ENCODE peak calls at places on chromosomes 1 and 21, in seven cellular contexts. R is cardiac muscle cell, H is suprapubic skin, B is tibial artery, L is A549, A is fibroblast of pulmonary artery, X is HFF-Myc. F is an unnamed sample.

GRCh38 chr1:48048980-48049379 is 51.8 kb upstream of the TRABD2B start:
- DNase-seq in R (peak), H (no peak), B (no peak), L (no peak), A (no peak), X (no peak), F (no peak)

GRCh38 chr1:6233376-6233775 is 2.4 kb downstream of the ICMT start:
- DNase-seq in R (no peak), H (no peak), B (no peak), L (no peak), A (no peak), X (no peak), F (no peak)

GRCh38 chr21:27346041-27346448 is 379.2 kb upstream of the ADAMTS5 start:
- DNase-seq in R (no peak), H (no peak), B (no peak), L (no peak), A (peak), X (no peak), F (no peak)

GRCh38 chr1:87927391-87928073 is 598.9 kb downstream of the LMO4 start:
- DNase-seq in R (no peak), H (no peak), B (no peak), L (no peak), A (no peak), X (no peak), F (no peak)

GRCh38 chr1:150545486-150546032 is 3.6 kb upstream of the ADAMTSL4 start:
- DNase-seq in R (no peak), H (no peak), B (no peak), L (no peak), A (no peak), X (no peak), F (no peak)

GRCh38 chr1:219587401-219587800 is 25.5 kb downstream of the ZC3H11B start:
- DNase-seq in R (no peak), H (no peak), B (no peak), L (no peak), A (no peak), X (no peak), F (no peak)

GRCh38 chr1:210377934-210378333 is 49.2 kb downstream of the HHAT start:
- DNase-seq in R (no peak), H (no peak), B (no peak), L (no peak), A (no peak), X (no peak), F (no peak)

GRCh38 chr1:205951746-205952145 is 8.5 kb upstream of the SLC26A9 start:
- DNase-seq in R (no peak), H (no peak), B (no peak), L (no peak), A (no peak), X (no peak), F (no peak)

GRCh38 chr1:219058891-219059820 is 114.5 kb upstream of the LYPLAL1 start:
- DNase-seq in R (no peak), H (no peak), B (no peak), L (no peak), A (no peak), X (no peak), F (no peak)

GRCh38 chr1:203380395-203381150 is 29.7 kb upstream of the FMOD start:
- DNase-seq in R (no peak), H (no peak), B (no peak), L (no peak), A (no peak), X (no peak), F (no peak)

GRCh38 chr1:27009601-27010197 is 3.0 kb downstream of the TENT5B start:
- DNase-seq in R (no peak), H (peak), B (no peak), L (no peak), A (no peak), X (no peak), F (no peak)

GRCh38 chr21:17981060-17981459 is 161.9 kb upstream of the C21orf91 start:
- DNase-seq in R (no peak), H (no peak), B (no peak), L (no peak), A (peak), X (no peak), F (no peak)

GRCh38 chr1:187038789-187039188 is 210.0 kb downstream of the PLA2G4A start:
- DNase-seq in R (no peak), H (no peak), B (no peak), L (no peak), A (peak), X (no peak), F (no peak)

GRCh38 chr1:209493584-209493983 is 89.9 kb upstream of the CAMK1G start:
- DNase-seq in R (no peak), H (no peak), B (no peak), L (no peak), A (peak), X (no peak), F (no peak)

GRCh38 chr1:110118636-110119396 is 6.6 kb downstream of the UBL4B start:
- DNase-seq in R (no peak), H (no peak), B (no peak), L (no peak), A (no peak), X (no peak), F (no peak)

GRCh38 chr1:91809267-91809666 is 76.7 kb downstream of the TGFBR3 start:
- DNase-seq in R (no peak), H (no peak), B (no peak), L (no peak), A (no peak), X (no peak), F (no peak)

GRCh38 chr21:38741092-38741975 is 64.4 kb upstream of the ETS2 start:
- DNase-seq in R (no peak), H (no peak), B (no peak), L (no peak), A (no peak), X (no peak), F (no peak)

GRCh38 chr1:84800090-84801073 is 92.6 kb downstream of the LPAR3 start:
- DNase-seq in R (no peak), H (no peak), B (no peak), L (no peak), A (no peak), X (no peak), F (no peak)

GRCh38 chr1:229888157-229888556 is 178.9 kb upstream of the GALNT2 start:
- DNase-seq in R (no peak), H (no peak), B (no peak), L (no peak), A (no peak), X (no peak), F (no peak)

GRCh38 chr1:31812158-31812829 is 3.5 kb downstream of the SPOCD1 start:
- DNase-seq in R (no peak), H (no peak), B (no peak), L (no peak), A (no peak), X (no peak), F (no peak)

GRCh38 chr1:93442276-93442675 is 5.6 kb upstream of the FNBP1L start:
- DNase-seq in R (no peak), H (no peak), B (no peak), L (no peak), A (no peak), X (peak), F (no peak)

GRCh38 chr1:31658721-31659120 is 14.0 kb upstream of the PEF1 start:
- DNase-seq in R (no peak), H (no peak), B (no peak), L (no peak), A (no peak), X (no peak), F (no peak)

GRCh38 chr1:30348147-30348546 is 375.2 kb downstream of the MATN1 start:
- DNase-seq in R (no peak), H (no peak), B (no peak), L (no peak), A (no peak), X (no peak), F (no peak)

GRCh38 chr1:67211589-67212563 is 45.6 kb downstream of the IL23R start:
- DNase-seq in R (peak), H (no peak), B (no peak), L (peak), A (peak), X (no peak), F (no peak)

GRCh38 chr1:199287632-199288031 is 648.8 kb downstream of the PTPRC start:
- DNase-seq in R (no peak), H (no peak), B (no peak), L (no peak), A (no peak), X (no peak), F (no peak)

GRCh38 chr1:116357487-116357886 is 15.6 kb upstream of the ATP1A1 start:
- DNase-seq in R (no peak), H (no peak), B (no peak), L (no peak), A (no peak), X (no peak), F (no peak)

GRCh38 chr1:3481836-3482589 is 27.5 kb downstream of the ARHGEF16 start:
- DNase-seq in R (no peak), H (no peak), B (no peak), L (peak), A (no peak), X (no peak), F (peak)

GRCh38 chr1:64161347-64162080 is 41.9 kb upstream of the UBE2U start:
- DNase-seq in R (no peak), H (no peak), B (peak), L (no peak), A (peak), X (no peak), F (peak)

GRCh38 chr1:150987928-150988327 is 5.8 kb downstream of the ANXA9 start:
- DNase-seq in R (no peak), H (no peak), B (no peak), L (no peak), A (no peak), X (no peak), F (no peak)

GRCh38 chr1:236287757-236288619 is 6.2 kb upstream of the ERO1B start:
- DNase-seq in R (peak), H (no peak), B (no peak), L (no peak), A (no peak), X (no peak), F (no peak)

GRCh38 chr1:209076688-209077087 is 506.8 kb upstream of the CAMK1G start:
- DNase-seq in R (no peak), H (no peak), B (no peak), L (no peak), A (no peak), X (no peak), F (no peak)

GRCh38 chr1:78864175-78864574 is 142.4 kb downstream of the ADGRL4 start:
- DNase-seq in R (no peak), H (no peak), B (no peak), L (no peak), A (no peak), X (no peak), F (no peak)

GRCh38 chr1:11784993-11785769 is 20.6 kb downstream of the MTHFR start:
- DNase-seq in R (peak), H (peak), B (peak), L (peak), A (peak), X (no peak), F (no peak)

GRCh38 chr1:193054169-193054675 is 4.9 kb downstream of the UCHL5 start:
- DNase-seq in R (no peak), H (no peak), B (no peak), L (no peak), A (no peak), X (no peak), F (no peak)

GRCh38 chr21:45032332-45032731 is 42.0 kb upstream of the ADARB1 start:
- DNase-seq in R (no peak), H (peak), B (no peak), L (no peak), A (no peak), X (no peak), F (no peak)

GRCh38 chr21:45029968-45030636 is 44.3 kb upstream of the ADARB1 start:
- DNase-seq in R (no peak), H (peak), B (no peak), L (no peak), A (no peak), X (no peak), F (no peak)

GRCh38 chr21:45029298-45029967 is 44.9 kb upstream of the ADARB1 start:
- DNase-seq in R (no peak), H (peak), B (peak), L (no peak), A (peak), X (no peak), F (no peak)

GRCh38 chr21:45031231-45032191 is 42.9 kb upstream of the ADARB1 start:
- DNase-seq in R (no peak), H (peak), B (no peak), L (no peak), A (no peak), X (no peak), F (no peak)

GRCh38 chr21:45030637-45031218 is 43.7 kb upstream of the ADARB1 start:
- DNase-seq in R (no peak), H (no peak), B (peak), L (no peak), A (no peak), X (no peak), F (no peak)
- H3K4me3 ChIP-seq in R (no peak), H (no peak), B (peak), L (no peak), A (no peak), X (no peak), F (no peak)

GRCh38 chr1:40856116-40856515 is 6.0 kb downstream of the CITED4 start:
- DNase-seq in R (no peak), H (no peak), B (no peak), L (no peak), A (no peak), X (no peak), F (no peak)

GRCh38 chr1:40856656-40857302 is 5.4 kb downstream of the CITED4 start:
- DNase-seq in R (no peak), H (no peak), B (no peak), L (no peak), A (no peak), X (no peak), F (no peak)

GRCh38 chr1:40853113-40853999 is 8.8 kb downstream of the CITED4 start:
- DNase-seq in R (no peak), H (no peak), B (no peak), L (no peak), A (no peak), X (no peak), F (no peak)

GRCh38 chr1:40857737-40858136 is 4.4 kb downstream of the CITED4 start:
- DNase-seq in R (no peak), H (no peak), B (no peak), L (no peak), A (no peak), X (no peak), F (no peak)

DNA sequence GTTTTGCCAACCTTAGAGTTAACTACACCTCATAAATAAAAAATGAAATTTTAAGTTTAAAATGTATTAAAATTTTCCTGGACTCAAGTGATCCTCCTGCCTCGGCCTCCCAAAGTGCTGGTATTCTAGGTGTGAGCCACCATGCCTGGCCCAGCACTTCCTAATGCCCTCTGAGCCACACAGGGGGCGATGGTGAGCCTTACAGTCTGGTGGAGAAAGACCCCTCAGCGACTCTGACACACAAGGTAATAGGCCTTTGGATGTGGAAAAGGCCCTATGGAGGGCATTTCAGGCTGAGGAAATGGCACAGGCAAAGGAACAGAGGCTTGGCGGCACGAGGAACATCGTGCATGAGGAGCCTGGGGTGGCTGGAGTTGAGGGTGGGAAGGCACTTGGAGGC is 6.7 kb downstream of the CITED4 start:
- DNase-seq in R (no peak), H (no peak), B (no peak), L (no peak), A (no peak), X (no peak), F (no peak)
- TF ChIP-seq CTCF in R (peak), H (no peak), B (no peak), L (peak), A (peak), X (peak), F (peak)

DNA sequence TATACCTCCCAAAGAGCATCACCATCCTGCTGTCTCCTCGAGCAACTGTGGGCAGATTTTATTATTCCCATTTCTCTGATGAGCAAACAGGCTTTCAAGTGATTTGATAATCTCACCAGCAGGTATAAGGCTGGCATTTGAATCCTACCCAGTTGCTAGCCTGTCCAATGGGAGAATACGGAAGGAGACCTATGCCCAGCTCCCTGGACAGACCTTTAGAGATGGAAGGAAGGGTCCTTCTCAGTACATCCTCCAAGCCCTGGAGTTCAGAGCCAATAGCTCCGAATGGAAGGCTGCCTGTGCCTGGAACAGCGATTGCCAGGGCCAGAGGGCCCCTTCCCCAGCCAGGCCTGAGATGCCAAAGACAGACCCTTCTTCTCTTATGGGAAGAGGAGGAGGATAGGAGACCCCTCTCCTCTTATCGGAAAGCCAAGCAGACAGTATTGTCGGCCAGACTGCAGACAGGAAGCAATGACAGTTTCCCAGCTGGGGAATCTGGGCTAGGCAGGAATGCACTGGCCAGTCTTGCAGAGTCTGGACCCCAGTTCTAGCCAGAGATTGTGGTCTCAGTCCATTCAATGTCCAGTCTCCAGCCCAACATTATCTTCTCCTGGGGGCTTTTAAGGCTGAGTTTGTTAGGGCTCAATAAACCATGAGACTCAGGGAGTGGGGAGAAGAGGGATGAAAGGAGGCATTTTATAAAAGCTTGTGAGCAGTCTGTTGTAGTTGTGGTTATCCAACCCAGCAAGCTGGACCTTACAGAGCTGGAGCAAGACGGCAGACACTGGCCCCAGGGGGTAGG is 2.0 kb downstream of the IFFO2 start:
- DNase-seq in R (no peak), H (no peak), B (no peak), L (no peak), A (peak), X (no peak), F (no peak)
- H3K4me3 ChIP-seq in R (peak), H (peak), B (peak), L (peak), A (peak), X (peak), F (no peak)

DNA sequence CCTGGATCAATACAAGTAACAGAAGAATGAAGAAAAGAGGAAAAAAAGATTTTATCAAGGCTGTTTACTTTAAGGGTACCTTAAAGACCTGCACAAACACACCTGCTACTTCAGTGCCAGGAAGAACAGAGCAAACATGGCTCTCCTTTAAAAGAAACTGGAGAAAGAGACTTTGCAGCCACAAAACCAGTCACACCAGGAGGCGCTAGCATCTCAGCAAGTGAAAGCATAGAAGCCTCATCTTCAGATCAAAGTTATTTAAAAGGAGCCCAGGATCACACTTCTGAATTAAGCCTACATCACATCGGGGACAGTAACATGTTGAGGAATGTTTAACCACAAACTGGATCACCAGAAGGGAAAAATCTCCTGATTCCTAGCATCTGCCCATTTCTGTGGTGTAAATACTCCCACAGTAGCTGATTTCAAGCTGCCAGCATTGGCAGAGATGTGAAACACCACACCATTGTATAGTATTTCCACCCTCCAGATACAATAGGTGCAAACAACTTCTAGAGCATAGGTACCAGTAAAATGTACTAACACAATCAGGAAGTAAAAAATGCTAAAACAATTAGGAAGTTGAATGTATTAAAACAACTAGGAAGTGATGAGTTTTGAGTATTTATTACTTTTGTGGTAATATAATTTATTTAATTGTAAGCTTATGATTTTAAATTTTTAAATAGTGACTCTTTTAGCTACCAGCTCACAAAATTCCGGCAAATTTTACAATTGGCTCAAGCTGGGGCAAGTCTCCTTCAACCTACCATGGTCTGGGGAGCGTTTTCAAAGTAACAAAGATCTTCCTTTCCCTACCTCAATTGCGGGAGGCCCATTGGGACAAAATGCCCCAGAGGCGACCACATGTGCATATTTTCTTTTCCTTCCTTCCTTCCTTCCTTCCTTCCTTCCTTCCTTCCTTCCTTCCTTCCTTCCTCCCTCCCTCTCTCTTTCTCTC is 105.3 kb upstream of the CLDN14 start:
- DNase-seq in R (no peak), H (no peak), B (no peak), L (no peak), A (no peak), X (no peak), F (peak)
- TF ChIP-seq CTCF in R (peak), H (no peak), B (no peak), L (no peak), A (no peak), X (no peak), F (peak)

DNA sequence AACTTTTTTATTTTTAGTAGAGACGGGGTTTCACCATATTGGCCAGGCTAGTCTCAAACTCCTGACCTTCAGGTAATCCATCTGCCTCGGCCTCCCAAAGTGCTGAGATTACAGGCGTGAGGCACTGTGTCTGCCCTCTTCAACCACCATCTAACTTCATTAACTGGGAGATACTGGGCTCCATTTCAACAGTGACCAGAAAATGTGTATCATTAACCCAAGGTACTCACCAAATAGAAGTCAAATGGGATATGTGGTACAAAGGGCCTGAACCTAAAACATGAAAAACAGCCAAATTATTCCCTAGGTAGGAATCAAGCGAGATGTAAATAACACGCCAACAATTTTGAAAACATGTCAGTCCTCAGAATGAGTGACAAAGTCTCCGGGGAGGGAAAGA is 1.2 kb downstream of the ILF2 start:
- DNase-seq in R (no peak), H (no peak), B (no peak), L (no peak), A (no peak), X (no peak), F (no peak)
- H3K4me3 ChIP-seq in R (peak), H (peak), B (peak), L (peak), A (peak), X (peak), F (peak)

F was measured in LNCaP clone FGC.